ENCODE peak calls at places on chromosomes 7 and 10, in six cellular contexts. P, R, I, X, O and Z are unnamed samples.

GRCh38 chr10:127292888-127293287 is 96.5 kb upstream of the INSYN2A start:
- DNase-seq in O (no peak), P (no peak), X (no peak), R (no peak), I (no peak), Z (no peak)

GRCh38 chr7:70719120-70719519 is 412.8 kb upstream of the GALNT17 start:
- DNase-seq in R (no peak), I (no peak), X (no peak), O (no peak), P (no peak), Z (no peak)

GRCh38 chr10:53997953-53998352 is 803.1 kb downstream of the PCDH15 start:
- DNase-seq in X (peak; percentile 29), I (no peak), O (no peak), P (peak; percentile 3), R (no peak), Z (no peak)

GRCh38 chr7:101864039-101864438 is 46.6 kb downstream of the CUX1 start:
- DNase-seq in P (no peak), R (no peak), X (no peak), O (no peak), I (no peak), Z (no peak)

GRCh38 chr10:107740962-107741690 is 576.6 kb upstream of the SORCS1 start:
- DNase-seq in O (peak; percentile 13), R (peak; percentile 22), P (no peak), X (no peak), I (peak; percentile 71), Z (no peak)

GRCh38 chr10:98403812-98404504 is 11.0 kb downstream of the PYROXD2 start:
- DNase-seq in X (no peak), O (peak; percentile 75), R (peak; percentile 36), I (peak; percentile 85), P (no peak), Z (no peak)

GRCh38 chr10:31756131-31757119 is 172.2 kb downstream of the ARHGAP12 start:
- DNase-seq in I (no peak), X (no peak), O (no peak), P (no peak), R (no peak), Z (peak; percentile 62)

GRCh38 chr7:105429746-105430612 is 41.3 kb upstream of the SRPK2 start:
- DNase-seq in P (peak; percentile 36), I (peak; percentile 57), R (peak; percentile 14), X (peak; percentile 55), O (peak; percentile 47), Z (peak; percentile 60)

DNA sequence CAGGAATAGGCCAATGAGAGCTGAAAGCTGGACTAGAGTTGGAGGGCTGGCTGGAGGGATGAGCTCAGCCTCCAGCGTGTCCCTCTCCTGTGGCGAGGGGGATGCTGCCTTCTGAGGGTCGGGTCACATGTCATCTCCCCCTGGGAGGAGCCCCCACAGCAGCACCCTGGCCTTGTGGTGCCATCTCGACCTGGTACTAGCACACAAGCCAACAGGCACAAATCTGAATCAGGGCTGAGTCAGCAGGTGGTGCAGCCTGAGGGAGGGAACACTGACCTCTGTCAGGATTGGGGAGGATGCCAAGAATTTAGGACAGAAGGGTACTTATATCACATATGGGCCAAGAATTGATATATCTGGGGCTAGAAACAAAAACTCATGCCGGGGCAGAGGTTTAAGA is 280.4 kb downstream of the CELF2 start:
- DNase-seq in X (no peak), I (peak; percentile 16), O (no peak), R (no peak), P (no peak), Z (no peak)
- H3K9ac ChIP-seq in X (no peak overlapping the region), I (no peak overlapping the region), O (no peak overlapping the region), R (no peak overlapping the region), P (no peak overlapping the region), Z (no peak overlapping the region)

DNA sequence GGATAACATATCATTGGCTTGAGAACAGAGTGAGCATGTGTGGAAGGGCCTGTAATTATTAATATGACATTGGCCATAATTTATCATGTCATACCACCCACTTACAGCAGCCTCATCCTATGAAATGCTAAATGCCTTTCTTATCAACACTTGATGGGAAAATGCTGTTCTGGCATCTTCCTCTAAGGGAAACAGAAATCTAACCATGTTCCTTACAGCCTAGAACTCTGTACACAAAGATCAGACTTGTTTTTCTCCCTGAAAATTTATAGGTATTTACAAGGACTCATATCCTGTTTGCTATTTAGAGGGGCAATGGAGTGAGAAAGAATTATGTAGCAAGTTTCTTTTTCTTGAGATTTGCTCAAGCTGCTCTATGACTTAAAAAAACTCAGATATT is 817.4 kb downstream of the LRMDA start:
- DNase-seq in O (no peak), I (no peak), P (no peak), X (no peak), R (peak; percentile 12), Z (no peak)
- H3K27ac ChIP-seq in O (no peak overlapping the region), I (no peak overlapping the region), P (no peak overlapping the region), X (no peak overlapping the region), R (no peak overlapping the region), Z (no peak overlapping the region)

DNA sequence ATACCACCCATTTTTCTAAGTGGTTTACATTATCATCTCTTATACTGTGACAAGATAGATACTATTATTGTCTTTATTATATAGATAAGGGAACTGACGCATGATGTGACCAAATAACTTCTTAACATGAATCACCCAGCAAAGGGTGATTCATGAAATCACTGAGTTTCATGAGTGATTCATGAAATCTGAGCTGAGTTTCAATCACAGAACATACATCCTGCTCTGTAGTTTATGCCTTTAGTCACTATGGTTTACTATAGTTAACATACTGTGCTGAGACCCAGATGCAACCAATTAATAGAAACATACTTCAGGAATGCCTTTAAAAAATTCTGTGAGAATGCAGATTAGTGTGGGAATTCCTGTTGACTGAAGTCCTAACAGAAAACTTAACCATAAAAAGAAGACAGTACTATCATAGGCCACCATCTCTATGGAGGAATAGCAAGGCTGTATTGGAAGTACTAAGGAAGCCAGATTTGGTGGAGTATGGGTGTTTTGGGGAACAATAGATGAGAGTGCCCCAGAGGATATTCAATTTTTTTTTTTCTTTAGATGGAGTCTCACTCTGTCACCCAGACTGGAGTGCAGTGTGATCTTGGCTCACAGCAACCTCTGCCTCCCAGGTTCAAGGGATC is 43.1 kb upstream of the SEMA3A start:
- DNase-seq in R (peak; percentile 93), I (peak; percentile 93), X (no peak), O (peak; percentile 99), P (no peak), Z (no peak)
- H3K9ac ChIP-seq in R (peak overlapping the region; percentile 38), I (no peak overlapping the region), X (peak overlapping the region; percentile 31), O (no peak overlapping the region), P (no peak overlapping the region), Z (no peak overlapping the region)

GRCh38 chr10:46289209-46289810 is 2.5 kb downstream of the ANTXRL start:
- DNase-seq in X (no peak), R (no peak), I (no peak), O (peak; percentile 13), P (no peak), Z (peak; percentile 22)

GRCh38 chr10:46286991-46287693 is at the start of gene ANTXRL:
- DNase-seq in I (no peak), P (no peak), O (no peak), X (no peak), R (no peak), Z (peak; percentile 36)

GRCh38 chr10:46288601-46289206 is 1.9 kb downstream of the ANTXRL start:
- DNase-seq in I (no peak), X (no peak), P (no peak), O (no peak), R (no peak), Z (peak; percentile 35)

GRCh38 chr10:46285966-46286620 is 704 bp upstream of the ANTXRL start:
- DNase-seq in O (no peak), R (no peak), I (no peak), P (no peak), X (no peak), Z (peak; percentile 20)

GRCh38 chr10:46287846-46288480 is 1.2 kb downstream of the ANTXRL start:
- DNase-seq in X (no peak), R (no peak), P (no peak), O (no peak), I (peak; percentile 30), Z (peak; percentile 35)
- H3K27ac ChIP-seq in X (no peak overlapping the region), R (no peak overlapping the region), P (no peak overlapping the region), O (no peak overlapping the region), I (no peak overlapping the region), Z (no peak overlapping the region)

GRCh38 chr7:1052031-1052818 is 7.9 kb downstream of the GPR146 start:
- DNase-seq in P (no peak), X (no peak), R (no peak), O (no peak), I (no peak), Z (no peak)

GRCh38 chr7:1049801-1050200 is 5.5 kb downstream of the GPR146 start:
- DNase-seq in P (no peak), I (no peak), X (no peak), O (no peak), R (no peak), Z (no peak)

GRCh38 chr7:1050254-1050906 is 6.0 kb downstream of the GPR146 start:
- DNase-seq in I (no peak), X (no peak), R (no peak), O (no peak), P (no peak), Z (no peak)

GRCh38 chr7:1053002-1053411 is 8.7 kb downstream of the GPR146 start:
- DNase-seq in X (no peak), I (no peak), P (peak; percentile 67), R (no peak), O (no peak), Z (peak; percentile 80)

GRCh38 chr7:1050956-1051690 is 6.8 kb downstream of the GPR146 start:
- DNase-seq in P (no peak), X (no peak), I (no peak), R (no peak), O (no peak), Z (no peak)
- H3K9ac ChIP-seq in P (peak overlapping the region; percentile 13), X (no peak overlapping the region), I (no peak overlapping the region), R (no peak overlapping the region), O (no peak overlapping the region), Z (no peak overlapping the region)